ENCODE peak calls at places on chromosomes 6 and 20, in ten cellular contexts. One of them, this sample, is unnamed.

GRCh38 chr6:381742-382461 is 9.7 kb upstream of the IRF4 start:
- DNase-seq in stimulated activated CD8-positive, alpha-beta memory T cell treated with anti-CD3 and anti-CD28 coated beads, Interleukin-15, amount 100 ng/mL, for 24 hours: no peak
- DNase-seq in anterior cingulate cortex: no peak
- DNase-seq in activated T-cell treated with anti-CD3 and anti-CD28 coated beads, Interleukin-2, amount 50 U/mL, for 4 hours: no peak
- DNase-seq in A172: no peak
- DNase-seq in neural progenitor cell: no peak
- DNase-seq in CD8-positive, alpha-beta memory T cell: no peak
- DNase-seq in activated T-helper 9 cell treated with anti-CD3 and anti-CD28 coated beads, Interleukin-2, amount 50 U/mL, for 16 hours: no peak
- DNase-seq in brain microvascular endothelial cell: no peak
- DNase-seq in LHCN-M2: no peak
- DNase-seq in this sample: no peak

GRCh38 chr6:13038315-13039261 is 289.7 kb downstream of the TBC1D7 start:
- DNase-seq in activated T-helper 9 cell treated with anti-CD3 and anti-CD28 coated beads, Interleukin-2, amount 50 U/mL, for 16 hours: no peak
- DNase-seq in brain microvascular endothelial cell: no peak
- DNase-seq in LHCN-M2: peak
- DNase-seq in CD8-positive, alpha-beta memory T cell: no peak
- DNase-seq in stimulated activated CD8-positive, alpha-beta memory T cell treated with anti-CD3 and anti-CD28 coated beads, Interleukin-15, amount 100 ng/mL, for 24 hours: no peak
- DNase-seq in neural progenitor cell: no peak
- DNase-seq in anterior cingulate cortex: no peak
- DNase-seq in A172: no peak
- DNase-seq in activated T-cell treated with anti-CD3 and anti-CD28 coated beads, Interleukin-2, amount 50 U/mL, for 4 hours: no peak
- DNase-seq in this sample: no peak

GRCh38 chr20:47785321-47785899 is at the start of gene SULF2:
- DNase-seq in LHCN-M2: no peak
- DNase-seq in CD8-positive, alpha-beta memory T cell: no peak
- DNase-seq in A172: no peak
- DNase-seq in anterior cingulate cortex: no peak
- DNase-seq in stimulated activated CD8-positive, alpha-beta memory T cell treated with anti-CD3 and anti-CD28 coated beads, Interleukin-15, amount 100 ng/mL, for 24 hours: no peak
- DNase-seq in neural progenitor cell: peak
- DNase-seq in activated T-cell treated with anti-CD3 and anti-CD28 coated beads, Interleukin-2, amount 50 U/mL, for 4 hours: no peak
- DNase-seq in activated T-helper 9 cell treated with anti-CD3 and anti-CD28 coated beads, Interleukin-2, amount 50 U/mL, for 16 hours: no peak
- DNase-seq in brain microvascular endothelial cell: no peak
- DNase-seq in this sample: no peak

GRCh38 chr6:27755768-27756167 is 156.4 kb downstream of the OR2B2 start:
- DNase-seq in activated T-helper 9 cell treated with anti-CD3 and anti-CD28 coated beads, Interleukin-2, amount 50 U/mL, for 16 hours: no peak
- DNase-seq in brain microvascular endothelial cell: no peak
- DNase-seq in activated T-cell treated with anti-CD3 and anti-CD28 coated beads, Interleukin-2, amount 50 U/mL, for 4 hours: no peak
- DNase-seq in anterior cingulate cortex: no peak
- DNase-seq in stimulated activated CD8-positive, alpha-beta memory T cell treated with anti-CD3 and anti-CD28 coated beads, Interleukin-15, amount 100 ng/mL, for 24 hours: no peak
- DNase-seq in LHCN-M2: no peak
- DNase-seq in A172: no peak
- DNase-seq in neural progenitor cell: no peak
- DNase-seq in CD8-positive, alpha-beta memory T cell: no peak
- DNase-seq in this sample: no peak

GRCh38 chr20:63553933-63554290 is at the start of gene FNDC11:
- DNase-seq in neural progenitor cell: peak
- DNase-seq in brain microvascular endothelial cell: no peak
- DNase-seq in stimulated activated CD8-positive, alpha-beta memory T cell treated with anti-CD3 and anti-CD28 coated beads, Interleukin-15, amount 100 ng/mL, for 24 hours: no peak
- DNase-seq in activated T-cell treated with anti-CD3 and anti-CD28 coated beads, Interleukin-2, amount 50 U/mL, for 4 hours: peak
- DNase-seq in LHCN-M2: no peak
- DNase-seq in anterior cingulate cortex: no peak
- DNase-seq in CD8-positive, alpha-beta memory T cell: no peak
- DNase-seq in A172: no peak
- DNase-seq in activated T-helper 9 cell treated with anti-CD3 and anti-CD28 coated beads, Interleukin-2, amount 50 U/mL, for 16 hours: peak
- DNase-seq in this sample: no peak

GRCh38 chr20:13525225-13525940 is 113.3 kb downstream of the TASP1 start:
- DNase-seq in activated T-cell treated with anti-CD3 and anti-CD28 coated beads, Interleukin-2, amount 50 U/mL, for 4 hours: no peak
- DNase-seq in activated T-helper 9 cell treated with anti-CD3 and anti-CD28 coated beads, Interleukin-2, amount 50 U/mL, for 16 hours: no peak
- DNase-seq in stimulated activated CD8-positive, alpha-beta memory T cell treated with anti-CD3 and anti-CD28 coated beads, Interleukin-15, amount 100 ng/mL, for 24 hours: no peak
- DNase-seq in neural progenitor cell: peak
- DNase-seq in brain microvascular endothelial cell: peak
- DNase-seq in A172: peak
- DNase-seq in LHCN-M2: peak
- DNase-seq in CD8-positive, alpha-beta memory T cell: no peak
- DNase-seq in anterior cingulate cortex: no peak
- DNase-seq in this sample: no peak

GRCh38 chr20:32971703-32972161 is 32.5 kb downstream of the SUN5 start:
- DNase-seq in neural progenitor cell: peak
- DNase-seq in LHCN-M2: no peak
- DNase-seq in activated T-cell treated with anti-CD3 and anti-CD28 coated beads, Interleukin-2, amount 50 U/mL, for 4 hours: no peak
- DNase-seq in A172: no peak
- DNase-seq in stimulated activated CD8-positive, alpha-beta memory T cell treated with anti-CD3 and anti-CD28 coated beads, Interleukin-15, amount 100 ng/mL, for 24 hours: no peak
- DNase-seq in CD8-positive, alpha-beta memory T cell: no peak
- DNase-seq in brain microvascular endothelial cell: no peak
- DNase-seq in activated T-helper 9 cell treated with anti-CD3 and anti-CD28 coated beads, Interleukin-2, amount 50 U/mL, for 16 hours: no peak
- DNase-seq in anterior cingulate cortex: no peak
- DNase-seq in this sample: peak

GRCh38 chr20:21214431-21214830 is 88.5 kb downstream of the KIZ start:
- DNase-seq in CD8-positive, alpha-beta memory T cell: no peak
- DNase-seq in LHCN-M2: no peak
- DNase-seq in stimulated activated CD8-positive, alpha-beta memory T cell treated with anti-CD3 and anti-CD28 coated beads, Interleukin-15, amount 100 ng/mL, for 24 hours: no peak
- DNase-seq in activated T-helper 9 cell treated with anti-CD3 and anti-CD28 coated beads, Interleukin-2, amount 50 U/mL, for 16 hours: no peak
- DNase-seq in neural progenitor cell: peak
- DNase-seq in A172: no peak
- DNase-seq in activated T-cell treated with anti-CD3 and anti-CD28 coated beads, Interleukin-2, amount 50 U/mL, for 4 hours: no peak
- DNase-seq in anterior cingulate cortex: no peak
- DNase-seq in brain microvascular endothelial cell: no peak
- DNase-seq in this sample: no peak

GRCh38 chr6:162644153-162644552 is 83.4 kb downstream of the PRKN start:
- DNase-seq in neural progenitor cell: no peak
- DNase-seq in anterior cingulate cortex: no peak
- DNase-seq in brain microvascular endothelial cell: no peak
- DNase-seq in CD8-positive, alpha-beta memory T cell: no peak
- DNase-seq in LHCN-M2: no peak
- DNase-seq in activated T-cell treated with anti-CD3 and anti-CD28 coated beads, Interleukin-2, amount 50 U/mL, for 4 hours: no peak
- DNase-seq in activated T-helper 9 cell treated with anti-CD3 and anti-CD28 coated beads, Interleukin-2, amount 50 U/mL, for 16 hours: no peak
- DNase-seq in stimulated activated CD8-positive, alpha-beta memory T cell treated with anti-CD3 and anti-CD28 coated beads, Interleukin-15, amount 100 ng/mL, for 24 hours: no peak
- DNase-seq in A172: no peak
- DNase-seq in this sample: no peak

GRCh38 chr6:166726193-166726592 is 99.1 kb upstream of the RPS6KA2 start:
- DNase-seq in neural progenitor cell: no peak
- DNase-seq in activated T-cell treated with anti-CD3 and anti-CD28 coated beads, Interleukin-2, amount 50 U/mL, for 4 hours: no peak
- DNase-seq in brain microvascular endothelial cell: no peak
- DNase-seq in activated T-helper 9 cell treated with anti-CD3 and anti-CD28 coated beads, Interleukin-2, amount 50 U/mL, for 16 hours: no peak
- DNase-seq in anterior cingulate cortex: no peak
- DNase-seq in A172: no peak
- DNase-seq in CD8-positive, alpha-beta memory T cell: no peak
- DNase-seq in stimulated activated CD8-positive, alpha-beta memory T cell treated with anti-CD3 and anti-CD28 coated beads, Interleukin-15, amount 100 ng/mL, for 24 hours: no peak
- DNase-seq in LHCN-M2: no peak
- DNase-seq in this sample: no peak

GRCh38 chr20:50260480-50261221 is 70.0 kb downstream of the CEBPB start:
- DNase-seq in brain microvascular endothelial cell: no peak
- DNase-seq in CD8-positive, alpha-beta memory T cell: no peak
- DNase-seq in A172: peak
- DNase-seq in stimulated activated CD8-positive, alpha-beta memory T cell treated with anti-CD3 and anti-CD28 coated beads, Interleukin-15, amount 100 ng/mL, for 24 hours: no peak
- DNase-seq in anterior cingulate cortex: no peak
- DNase-seq in neural progenitor cell: no peak
- DNase-seq in LHCN-M2: no peak
- DNase-seq in activated T-helper 9 cell treated with anti-CD3 and anti-CD28 coated beads, Interleukin-2, amount 50 U/mL, for 16 hours: no peak
- DNase-seq in activated T-cell treated with anti-CD3 and anti-CD28 coated beads, Interleukin-2, amount 50 U/mL, for 4 hours: no peak
- DNase-seq in this sample: no peak

GRCh38 chr20:828987-829386 is 4.5 kb upstream of the FAM110A start:
- DNase-seq in A172: no peak
- DNase-seq in brain microvascular endothelial cell: no peak
- DNase-seq in CD8-positive, alpha-beta memory T cell: no peak
- DNase-seq in LHCN-M2: no peak
- DNase-seq in stimulated activated CD8-positive, alpha-beta memory T cell treated with anti-CD3 and anti-CD28 coated beads, Interleukin-15, amount 100 ng/mL, for 24 hours: no peak
- DNase-seq in activated T-helper 9 cell treated with anti-CD3 and anti-CD28 coated beads, Interleukin-2, amount 50 U/mL, for 16 hours: no peak
- DNase-seq in neural progenitor cell: no peak
- DNase-seq in anterior cingulate cortex: no peak
- DNase-seq in activated T-cell treated with anti-CD3 and anti-CD28 coated beads, Interleukin-2, amount 50 U/mL, for 4 hours: no peak
- DNase-seq in this sample: peak

GRCh38 chr6:53033764-53034163 is 31.4 kb upstream of the FBXO9 start:
- DNase-seq in activated T-cell treated with anti-CD3 and anti-CD28 coated beads, Interleukin-2, amount 50 U/mL, for 4 hours: no peak
- DNase-seq in activated T-helper 9 cell treated with anti-CD3 and anti-CD28 coated beads, Interleukin-2, amount 50 U/mL, for 16 hours: no peak
- DNase-seq in A172: no peak
- DNase-seq in brain microvascular endothelial cell: peak
- DNase-seq in anterior cingulate cortex: no peak
- DNase-seq in neural progenitor cell: no peak
- DNase-seq in LHCN-M2: peak
- DNase-seq in stimulated activated CD8-positive, alpha-beta memory T cell treated with anti-CD3 and anti-CD28 coated beads, Interleukin-15, amount 100 ng/mL, for 24 hours: no peak
- DNase-seq in CD8-positive, alpha-beta memory T cell: no peak
- DNase-seq in this sample: no peak

GRCh38 chr6:140043357-140043756 is 668.9 kb upstream of the CITED2 start:
- DNase-seq in A172: peak
- DNase-seq in neural progenitor cell: no peak
- DNase-seq in LHCN-M2: peak
- DNase-seq in activated T-helper 9 cell treated with anti-CD3 and anti-CD28 coated beads, Interleukin-2, amount 50 U/mL, for 16 hours: no peak
- DNase-seq in anterior cingulate cortex: no peak
- DNase-seq in activated T-cell treated with anti-CD3 and anti-CD28 coated beads, Interleukin-2, amount 50 U/mL, for 4 hours: no peak
- DNase-seq in stimulated activated CD8-positive, alpha-beta memory T cell treated with anti-CD3 and anti-CD28 coated beads, Interleukin-15, amount 100 ng/mL, for 24 hours: no peak
- DNase-seq in brain microvascular endothelial cell: peak
- DNase-seq in CD8-positive, alpha-beta memory T cell: no peak
- DNase-seq in this sample: no peak

GRCh38 chr6:1627884-1628550 is 18.3 kb downstream of the FOXC1 start:
- DNase-seq in A172: no peak
- DNase-seq in CD8-positive, alpha-beta memory T cell: no peak
- DNase-seq in brain microvascular endothelial cell: no peak
- DNase-seq in neural progenitor cell: no peak
- DNase-seq in stimulated activated CD8-positive, alpha-beta memory T cell treated with anti-CD3 and anti-CD28 coated beads, Interleukin-15, amount 100 ng/mL, for 24 hours: no peak
- DNase-seq in activated T-helper 9 cell treated with anti-CD3 and anti-CD28 coated beads, Interleukin-2, amount 50 U/mL, for 16 hours: no peak
- DNase-seq in LHCN-M2: no peak
- DNase-seq in anterior cingulate cortex: no peak
- DNase-seq in activated T-cell treated with anti-CD3 and anti-CD28 coated beads, Interleukin-2, amount 50 U/mL, for 4 hours: no peak
- DNase-seq in this sample: peak

GRCh38 chr6:31441368-31442267 is 38.2 kb downstream of the MICA start:
- DNase-seq in activated T-helper 9 cell treated with anti-CD3 and anti-CD28 coated beads, Interleukin-2, amount 50 U/mL, for 16 hours: peak
- DNase-seq in brain microvascular endothelial cell: peak
- DNase-seq in A172: peak
- DNase-seq in LHCN-M2: peak
- DNase-seq in CD8-positive, alpha-beta memory T cell: peak
- DNase-seq in anterior cingulate cortex: peak
- DNase-seq in stimulated activated CD8-positive, alpha-beta memory T cell treated with anti-CD3 and anti-CD28 coated beads, Interleukin-15, amount 100 ng/mL, for 24 hours: peak
- DNase-seq in neural progenitor cell: peak
- DNase-seq in activated T-cell treated with anti-CD3 and anti-CD28 coated beads, Interleukin-2, amount 50 U/mL, for 4 hours: peak
- DNase-seq in this sample: peak

GRCh38 chr6:20866940-20867630 is 332.8 kb downstream of the CDKAL1 start:
- DNase-seq in LHCN-M2: peak
- DNase-seq in neural progenitor cell: peak
- DNase-seq in activated T-helper 9 cell treated with anti-CD3 and anti-CD28 coated beads, Interleukin-2, amount 50 U/mL, for 16 hours: no peak
- DNase-seq in A172: no peak
- DNase-seq in anterior cingulate cortex: no peak
- DNase-seq in activated T-cell treated with anti-CD3 and anti-CD28 coated beads, Interleukin-2, amount 50 U/mL, for 4 hours: no peak
- DNase-seq in stimulated activated CD8-positive, alpha-beta memory T cell treated with anti-CD3 and anti-CD28 coated beads, Interleukin-15, amount 100 ng/mL, for 24 hours: no peak
- DNase-seq in CD8-positive, alpha-beta memory T cell: no peak
- DNase-seq in brain microvascular endothelial cell: no peak
- DNase-seq in this sample: no peak

GRCh38 chr20:51732454-51732791 is 35.8 kb downstream of the ATP9A start:
- DNase-seq in stimulated activated CD8-positive, alpha-beta memory T cell treated with anti-CD3 and anti-CD28 coated beads, Interleukin-15, amount 100 ng/mL, for 24 hours: no peak
- DNase-seq in anterior cingulate cortex: no peak
- DNase-seq in CD8-positive, alpha-beta memory T cell: no peak
- DNase-seq in activated T-helper 9 cell treated with anti-CD3 and anti-CD28 coated beads, Interleukin-2, amount 50 U/mL, for 16 hours: no peak
- DNase-seq in A172: no peak
- DNase-seq in neural progenitor cell: no peak
- DNase-seq in LHCN-M2: peak
- DNase-seq in activated T-cell treated with anti-CD3 and anti-CD28 coated beads, Interleukin-2, amount 50 U/mL, for 4 hours: no peak
- DNase-seq in brain microvascular endothelial cell: no peak
- DNase-seq in this sample: no peak

GRCh38 chr6:16163066-16163465 is 34.2 kb downstream of the MYLIP start:
- DNase-seq in brain microvascular endothelial cell: no peak
- DNase-seq in LHCN-M2: no peak
- DNase-seq in stimulated activated CD8-positive, alpha-beta memory T cell treated with anti-CD3 and anti-CD28 coated beads, Interleukin-15, amount 100 ng/mL, for 24 hours: no peak
- DNase-seq in anterior cingulate cortex: no peak
- DNase-seq in CD8-positive, alpha-beta memory T cell: no peak
- DNase-seq in neural progenitor cell: no peak
- DNase-seq in A172: no peak
- DNase-seq in activated T-helper 9 cell treated with anti-CD3 and anti-CD28 coated beads, Interleukin-2, amount 50 U/mL, for 16 hours: no peak
- DNase-seq in activated T-cell treated with anti-CD3 and anti-CD28 coated beads, Interleukin-2, amount 50 U/mL, for 4 hours: no peak
- DNase-seq in this sample: no peak

This sample was measured in sigmoid colon.